ENCODE peak calls at places on chromosomes 6 and 20, in eight cellular contexts. P, T, Q, R, J, U, X and H are unnamed samples.

GRCh38 chr20:52473171-52473570 is 281.6 kb upstream of the ZFP64 start:
- DNase-seq in P (no peak), T (no peak), Q (no peak), R (no peak), J (no peak), U (no peak), X (no peak), H (no peak)

GRCh38 chr6:7112741-7113313 is 5.1 kb downstream of the RREB1 start:
- DNase-seq in P (peak), T (peak), Q (no peak), R (peak), J (no peak), U (no peak), X (no peak), H (no peak)

GRCh38 chr6:148628251-148628650 is 118.6 kb upstream of the UST start:
- DNase-seq in P (no peak), T (no peak), Q (no peak), R (no peak), J (no peak), U (no peak), X (no peak), H (no peak)

GRCh38 chr6:81562169-81562568 is 190.3 kb downstream of the TENT5A start:
- DNase-seq in P (peak), T (no peak), Q (peak), R (no peak), J (no peak), U (no peak), X (no peak), H (no peak)

GRCh38 chr6:31805939-31806469 is 762 bp downstream of the LSM2 start:
- DNase-seq in P (no peak), T (no peak), Q (no peak), R (no peak), J (no peak), U (peak), X (no peak), H (no peak)

GRCh38 chr6:41712651-41713103 is 22.7 kb downstream of the TFEB start:
- DNase-seq in P (no peak), T (no peak), Q (no peak), R (no peak), J (no peak), U (peak), X (no peak), H (no peak)

GRCh38 chr20:40980106-40980827 is 48.4 kb upstream of the TOP1 start:
- DNase-seq in P (no peak), T (no peak), Q (no peak), R (no peak), J (no peak), U (no peak), X (no peak), H (no peak)

GRCh38 chr20:41136336-41136694 is 1.0 kb upstream of the PLCG1 start:
- DNase-seq in P (no peak), T (no peak), Q (no peak), R (peak), J (no peak), U (no peak), X (no peak), H (no peak)

GRCh38 chr6:139862311-139862710 is 487.9 kb upstream of the CITED2 start:
- DNase-seq in P (no peak), T (no peak), Q (no peak), R (no peak), J (no peak), U (no peak), X (no peak), H (no peak)

GRCh38 chr6:95249176-95249575 is 328.2 kb upstream of the MANEA start:
- DNase-seq in P (no peak), T (no peak), Q (peak), R (no peak), J (no peak), U (no peak), X (no peak), H (no peak)

GRCh38 chr6:16333580-16333979 is 95.2 kb downstream of the GMPR start:
- DNase-seq in P (no peak), T (no peak), Q (no peak), R (peak), J (no peak), U (no peak), X (no peak), H (no peak)

GRCh38 chr20:50367739-50368375 is 142.3 kb upstream of the PTPN1 start:
- DNase-seq in P (no peak), T (no peak), Q (no peak), R (no peak), J (no peak), U (no peak), X (no peak), H (no peak)

GRCh38 chr6:13922750-13923149 is 2.0 kb upstream of the RNF182 start:
- DNase-seq in P (no peak), T (no peak), Q (no peak), R (no peak), J (no peak), U (no peak), X (no peak), H (no peak)

GRCh38 chr6:28767691-28768090 is 156.1 kb downstream of the TRIM27 start:
- DNase-seq in P (no peak), T (no peak), Q (no peak), R (no peak), J (no peak), U (no peak), X (no peak), H (no peak)

GRCh38 chr20:51573576-51574243 is 31.2 kb upstream of the NFATC2 start:
- DNase-seq in P (no peak), T (no peak), Q (no peak), R (no peak), J (no peak), U (no peak), X (no peak), H (no peak)

DNA sequence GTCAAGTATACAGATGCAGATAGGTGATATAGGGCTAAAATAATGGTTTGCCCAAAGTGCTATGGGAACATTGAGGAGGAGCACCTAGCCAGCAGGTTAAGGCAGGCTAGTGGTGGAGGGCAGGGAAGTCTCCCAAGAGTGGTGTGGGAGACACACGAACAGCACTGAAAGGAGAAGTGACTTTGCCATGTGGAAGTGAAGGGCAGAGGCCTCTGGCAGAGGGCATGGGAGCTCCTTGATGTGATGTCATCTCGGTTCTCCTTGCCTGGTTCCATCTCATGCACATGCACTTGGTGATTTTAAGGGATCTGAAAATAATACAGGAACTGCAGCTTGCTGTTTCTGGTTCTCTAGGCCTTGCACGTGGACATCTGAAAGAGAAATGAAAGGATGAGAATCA is 4.7 kb upstream of the MAP3K4 start:
- DNase-seq in P (no peak), T (no peak), Q (no peak), R (no peak), J (no peak), U (no peak), X (no peak), H (no peak)
- TF ChIP-seq CTCF in P (no peak), T (no peak), Q (no peak), R (no peak), J (no peak), U (no peak), X (no peak), H (no peak)

DNA sequence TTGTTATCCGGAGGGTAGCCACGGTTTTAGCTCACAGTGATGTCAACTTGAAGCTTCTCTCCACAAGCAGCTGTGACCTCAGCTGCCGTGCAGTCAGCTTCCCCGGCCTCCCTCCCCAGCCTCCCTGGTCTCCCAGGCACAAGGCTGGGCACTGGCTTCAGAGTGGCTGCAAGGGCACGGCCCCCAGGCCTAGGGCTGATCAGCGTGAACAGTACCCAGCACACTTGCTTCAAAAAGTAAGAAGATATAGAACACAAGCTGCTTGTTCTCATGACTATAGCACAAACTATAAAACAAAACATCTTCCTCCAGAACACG is 199.2 kb upstream of the THBS2 start:
- DNase-seq in P (no peak), T (no peak), Q (no peak), R (no peak), J (no peak), U (no peak), X (no peak), H (no peak)
- TF ChIP-seq CTCF in P (no peak), T (no peak), Q (no peak), R (no peak), J (no peak), U (no peak), X (no peak), H (no peak)

GRCh38 chr20:31516166-31516565 is 1.9 kb downstream of the HM13 start:
- DNase-seq in P (no peak), T (no peak), Q (no peak), R (no peak), J (no peak), U (no peak), X (no peak), H (no peak)

GRCh38 chr20:31515775-31516107 is 1.5 kb downstream of the HM13 start:
- DNase-seq in P (no peak), T (no peak), Q (no peak), R (no peak), J (no peak), U (no peak), X (no peak), H (no peak)

GRCh38 chr20:31516651-31517050 is 2.4 kb downstream of the HM13 start:
- DNase-seq in P (no peak), T (no peak), Q (no peak), R (no peak), J (no peak), U (no peak), X (no peak), H (no peak)

GRCh38 chr20:31515072-31515774 is 981 bp downstream of the HM13 start:
- DNase-seq in P (no peak), T (no peak), Q (no peak), R (no peak), J (no peak), U (no peak), X (no peak), H (no peak)

GRCh38 chr20:31517373-31517772 is 3.1 kb downstream of the HM13 start:
- DNase-seq in P (no peak), T (no peak), Q (no peak), R (peak), J (no peak), U (no peak), X (peak), H (peak)
- TF ChIP-seq CTCF in P (peak), T (no peak), Q (peak), R (no peak), J (no peak), U (peak), X (no peak), H (peak)

GRCh38 chr20:33576432-33576883 is 85.7 kb upstream of the C20orf144 start:
- DNase-seq in P (no peak), T (no peak), Q (no peak), R (no peak), J (no peak), U (no peak), X (no peak), H (no peak)
- TF ChIP-seq CTCF in P (peak), T (no peak), Q (peak), R (no peak), J (no peak), U (no peak), X (no peak), H (no peak)